ENCODE peak calls at places on chromosomes 16 and 17, in four cellular contexts. One of them, this sample, is unnamed.

GRCh38 chr17:75778861-75779249 is 5.8 kb upstream of the UNK start:
- DNase-seq in nephron progenitor cell: peak
- DNase-seq in caudate nucleus: no peak
- DNase-seq in GM03348: no peak
- DNase-seq in this sample: no peak

GRCh38 chr17:58525239-58525638 is 10.8 kb upstream of the MTMR4 start:
- DNase-seq in nephron progenitor cell: no peak
- DNase-seq in caudate nucleus: no peak
- DNase-seq in GM03348: peak
- DNase-seq in this sample: no peak

GRCh38 chr17:31339906-31340661 is 18.7 kb upstream of the EVI2A start:
- DNase-seq in nephron progenitor cell: no peak
- DNase-seq in caudate nucleus: no peak
- DNase-seq in GM03348: peak
- DNase-seq in this sample: no peak

GRCh38 chr16:76277099-76278030 is at the start of gene CNTNAP4:
- DNase-seq in nephron progenitor cell: peak
- DNase-seq in caudate nucleus: peak
- DNase-seq in GM03348: no peak
- DNase-seq in this sample: peak

GRCh38 chr17:47895254-47895855 is 681 bp upstream of the SP2 start:
- DNase-seq in nephron progenitor cell: no peak
- DNase-seq in caudate nucleus: no peak
- DNase-seq in GM03348: peak
- DNase-seq in this sample: no peak

GRCh38 chr16:12386076-12386641 is 409.6 kb downstream of the SNX29 start:
- DNase-seq in nephron progenitor cell: no peak
- DNase-seq in caudate nucleus: no peak
- DNase-seq in GM03348: no peak
- DNase-seq in this sample: no peak

GRCh38 chr17:32277284-32277683 is 11.7 kb downstream of the RHBDL3 start:
- DNase-seq in nephron progenitor cell: peak
- DNase-seq in caudate nucleus: peak
- DNase-seq in GM03348: peak
- DNase-seq in this sample: no peak

GRCh38 chr17:70879389-70879788 is 710.1 kb downstream of the KCNJ2 start:
- DNase-seq in nephron progenitor cell: no peak
- DNase-seq in caudate nucleus: no peak
- DNase-seq in GM03348: no peak
- DNase-seq in this sample: no peak

GRCh38 chr17:29587591-29587990 is 1.9 kb downstream of the GIT1 start:
- DNase-seq in nephron progenitor cell: no peak
- DNase-seq in caudate nucleus: no peak
- DNase-seq in GM03348: no peak
- DNase-seq in this sample: no peak

GRCh38 chr16:15041260-15042011 is 14.4 kb downstream of the NTAN1 start:
- DNase-seq in nephron progenitor cell: no peak
- DNase-seq in caudate nucleus: no peak
- DNase-seq in GM03348: peak
- DNase-seq in this sample: peak

GRCh38 chr17:74280093-74280513 is 6.1 kb downstream of the DNAI2 start:
- DNase-seq in nephron progenitor cell: no peak
- DNase-seq in caudate nucleus: no peak
- DNase-seq in GM03348: no peak
- DNase-seq in this sample: no peak

GRCh38 chr17:30427611-30428010 is 48.9 kb downstream of the CPD start:
- DNase-seq in nephron progenitor cell: no peak
- DNase-seq in caudate nucleus: no peak
- DNase-seq in GM03348: no peak
- DNase-seq in this sample: no peak

GRCh38 chr16:48511071-48511540 is 98.9 kb downstream of the N4BP1 start:
- DNase-seq in nephron progenitor cell: no peak
- DNase-seq in caudate nucleus: no peak
- DNase-seq in GM03348: peak
- DNase-seq in this sample: no peak

GRCh38 chr17:57944796-57945362 is 10.3 kb downstream of the CUEDC1 start:
- DNase-seq in nephron progenitor cell: peak
- DNase-seq in caudate nucleus: no peak
- DNase-seq in GM03348: no peak
- DNase-seq in this sample: no peak

GRCh38 chr16:5026664-5027063 is 7.1 kb downstream of the NAGPA start:
- DNase-seq in nephron progenitor cell: no peak
- DNase-seq in caudate nucleus: no peak
- DNase-seq in GM03348: no peak
- DNase-seq in this sample: no peak

GRCh38 chr17:31696184-31696602 is 162.9 kb downstream of the COPRS start:
- DNase-seq in nephron progenitor cell: peak
- DNase-seq in caudate nucleus: peak
- DNase-seq in GM03348: peak
- DNase-seq in this sample: peak

GRCh38 chr17:44921122-44921882 is 6.0 kb upstream of the GFAP start:
- DNase-seq in nephron progenitor cell: peak
- DNase-seq in caudate nucleus: no peak
- DNase-seq in GM03348: peak
- DNase-seq in this sample: no peak

GRCh38 chr16:1257561-1258217 is 1.8 kb downstream of the TPSD1 start:
- DNase-seq in nephron progenitor cell: no peak
- DNase-seq in caudate nucleus: no peak
- DNase-seq in GM03348: no peak
- DNase-seq in this sample: no peak

GRCh38 chr17:64270885-64271284 is 7.8 kb upstream of the TEX2 start:
- DNase-seq in nephron progenitor cell: no peak
- DNase-seq in caudate nucleus: no peak
- DNase-seq in GM03348: no peak
- DNase-seq in this sample: no peak

GRCh38 chr17:42548070-42548837 is 4.5 kb upstream of the HSD17B1 start:
- DNase-seq in nephron progenitor cell: peak
- DNase-seq in caudate nucleus: no peak
- DNase-seq in GM03348: no peak
- DNase-seq in this sample: no peak

GRCh38 chr16:82935781-82936180 is 309.0 kb downstream of the CDH13 start:
- DNase-seq in nephron progenitor cell: no peak
- DNase-seq in caudate nucleus: no peak
- DNase-seq in GM03348: no peak
- DNase-seq in this sample: no peak

This sample was measured in hippocampal formation.